ENCODE peak calls at places on chromosomes 6 and 20, in eight cellular contexts. One of them, this sample, is unnamed.

GRCh38 chr6:118893095-118893881 is 664 bp upstream of the ASF1A start:
- DNase-seq in CD8-positive, alpha-beta memory T cell: peak; percentile 78
- DNase-seq in LNCaP clone FGC: no peak
- DNase-seq in sigmoid colon: no peak
- DNase-seq in GM12865: peak; percentile 74
- DNase-seq in CD4-positive, CD25-positive, alpha-beta regulatory T cell: no peak
- DNase-seq in neural progenitor cell: no peak
- DNase-seq in psoas muscle: no peak
- DNase-seq in this sample: no peak

GRCh38 chr6:11918021-11918738 is 93.9 kb upstream of the HIVEP1 start:
- DNase-seq in CD8-positive, alpha-beta memory T cell: no peak
- DNase-seq in LNCaP clone FGC: no peak
- DNase-seq in sigmoid colon: no peak
- DNase-seq in GM12865: no peak
- DNase-seq in CD4-positive, CD25-positive, alpha-beta regulatory T cell: no peak
- DNase-seq in neural progenitor cell: no peak
- DNase-seq in psoas muscle: no peak
- DNase-seq in this sample: peak; percentile 28

GRCh38 chr6:149840345-149841075 is 23.6 kb downstream of the LRP11 start:
- DNase-seq in CD8-positive, alpha-beta memory T cell: peak; percentile 52
- DNase-seq in LNCaP clone FGC: peak; percentile 61
- DNase-seq in sigmoid colon: peak; percentile 81
- DNase-seq in GM12865: peak; percentile 54
- DNase-seq in CD4-positive, CD25-positive, alpha-beta regulatory T cell: no peak
- DNase-seq in neural progenitor cell: peak; percentile 56
- DNase-seq in psoas muscle: peak; percentile 80
- DNase-seq in this sample: no peak

GRCh38 chr6:154441995-154442310 is 68.5 kb downstream of the CNKSR3 start:
- DNase-seq in CD8-positive, alpha-beta memory T cell: no peak
- DNase-seq in LNCaP clone FGC: no peak
- DNase-seq in sigmoid colon: no peak
- DNase-seq in GM12865: no peak
- DNase-seq in CD4-positive, CD25-positive, alpha-beta regulatory T cell: no peak
- DNase-seq in neural progenitor cell: no peak
- DNase-seq in psoas muscle: no peak
- DNase-seq in this sample: no peak

GRCh38 chr20:48656661-48657211 is 171.1 kb downstream of the PREX1 start:
- DNase-seq in CD8-positive, alpha-beta memory T cell: no peak
- DNase-seq in LNCaP clone FGC: no peak
- DNase-seq in sigmoid colon: no peak
- DNase-seq in GM12865: no peak
- DNase-seq in CD4-positive, CD25-positive, alpha-beta regulatory T cell: no peak
- DNase-seq in neural progenitor cell: peak; percentile 75
- DNase-seq in psoas muscle: no peak
- DNase-seq in this sample: no peak

GRCh38 chr20:407953-408842 is at the start of gene RBCK1:
- DNase-seq in CD8-positive, alpha-beta memory T cell: peak; percentile 93
- DNase-seq in LNCaP clone FGC: no peak
- DNase-seq in sigmoid colon: peak; percentile 93
- DNase-seq in GM12865: peak; percentile 93
- DNase-seq in CD4-positive, CD25-positive, alpha-beta regulatory T cell: peak; percentile 92
- DNase-seq in neural progenitor cell: peak; percentile 86
- DNase-seq in psoas muscle: peak; percentile 86
- DNase-seq in this sample: peak; percentile 47

GRCh38 chr20:56403465-56403864 is 8.6 kb upstream of the CASS4 start:
- DNase-seq in CD8-positive, alpha-beta memory T cell: no peak
- DNase-seq in LNCaP clone FGC: no peak
- DNase-seq in sigmoid colon: no peak
- DNase-seq in GM12865: no peak
- DNase-seq in CD4-positive, CD25-positive, alpha-beta regulatory T cell: peak; percentile 47
- DNase-seq in neural progenitor cell: no peak
- DNase-seq in psoas muscle: no peak
- DNase-seq in this sample: no peak

GRCh38 chr20:48910360-48910781 is 11.1 kb upstream of the ARFGEF2 start:
- DNase-seq in CD8-positive, alpha-beta memory T cell: peak; percentile 53
- DNase-seq in LNCaP clone FGC: no peak
- DNase-seq in sigmoid colon: no peak
- DNase-seq in GM12865: peak; percentile 76
- DNase-seq in CD4-positive, CD25-positive, alpha-beta regulatory T cell: peak; percentile 6
- DNase-seq in neural progenitor cell: no peak
- DNase-seq in psoas muscle: no peak
- DNase-seq in this sample: no peak

GRCh38 chr6:20709451-20709850 is 175.2 kb downstream of the CDKAL1 start:
- DNase-seq in CD8-positive, alpha-beta memory T cell: no peak
- DNase-seq in LNCaP clone FGC: no peak
- DNase-seq in sigmoid colon: no peak
- DNase-seq in GM12865: no peak
- DNase-seq in CD4-positive, CD25-positive, alpha-beta regulatory T cell: no peak
- DNase-seq in neural progenitor cell: peak; percentile 13
- DNase-seq in psoas muscle: no peak
- DNase-seq in this sample: no peak

DNA sequence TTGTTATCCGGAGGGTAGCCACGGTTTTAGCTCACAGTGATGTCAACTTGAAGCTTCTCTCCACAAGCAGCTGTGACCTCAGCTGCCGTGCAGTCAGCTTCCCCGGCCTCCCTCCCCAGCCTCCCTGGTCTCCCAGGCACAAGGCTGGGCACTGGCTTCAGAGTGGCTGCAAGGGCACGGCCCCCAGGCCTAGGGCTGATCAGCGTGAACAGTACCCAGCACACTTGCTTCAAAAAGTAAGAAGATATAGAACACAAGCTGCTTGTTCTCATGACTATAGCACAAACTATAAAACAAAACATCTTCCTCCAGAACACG is 199.2 kb upstream of the THBS2 start:
- DNase-seq in CD8-positive, alpha-beta memory T cell: no peak
- DNase-seq in LNCaP clone FGC: no peak
- DNase-seq in sigmoid colon: no peak
- DNase-seq in GM12865: no peak
- DNase-seq in CD4-positive, CD25-positive, alpha-beta regulatory T cell: no peak
- DNase-seq in neural progenitor cell: no peak
- DNase-seq in psoas muscle: no peak
- DNase-seq in this sample: no peak
- H3K4me3 ChIP-seq in CD8-positive, alpha-beta memory T cell: no peak overlapping the region
- H3K4me3 ChIP-seq in LNCaP clone FGC: peak overlapping the region; percentile 55
- H3K4me3 ChIP-seq in sigmoid colon: peak overlapping the region; percentile 39
- H3K4me3 ChIP-seq in GM12865: no peak overlapping the region
- H3K4me3 ChIP-seq in CD4-positive, CD25-positive, alpha-beta regulatory T cell: no peak overlapping the region
- H3K4me3 ChIP-seq in neural progenitor cell: no peak overlapping the region
- H3K4me3 ChIP-seq in psoas muscle: peak overlapping the region; percentile 46
- H3K4me3 ChIP-seq in this sample: no peak overlapping the region

DNA sequence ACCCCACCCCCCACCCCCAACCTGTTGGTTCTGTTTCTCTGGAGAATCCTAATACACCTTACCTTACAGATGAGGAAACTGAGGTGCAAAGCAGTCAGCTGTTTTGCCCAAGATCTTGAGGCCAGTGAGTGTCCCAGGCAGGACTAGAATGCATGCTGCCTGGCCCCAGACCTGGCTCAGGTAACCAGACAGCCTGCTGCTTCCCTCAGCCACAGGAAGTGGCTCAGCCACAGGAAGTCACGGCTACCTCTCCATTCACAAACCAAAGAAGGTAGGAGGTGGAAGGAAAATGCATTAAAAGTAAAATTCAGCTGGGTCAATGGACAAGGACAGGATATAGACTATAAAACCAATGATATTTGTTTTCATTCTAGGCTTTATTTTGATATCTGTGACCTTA is 517.6 kb downstream of the CD83 start:
- DNase-seq in CD8-positive, alpha-beta memory T cell: peak; percentile 67
- DNase-seq in LNCaP clone FGC: no peak
- DNase-seq in sigmoid colon: no peak
- DNase-seq in GM12865: peak; percentile 41
- DNase-seq in CD4-positive, CD25-positive, alpha-beta regulatory T cell: peak; percentile 26
- DNase-seq in neural progenitor cell: no peak
- DNase-seq in psoas muscle: no peak
- DNase-seq in this sample: no peak
- H3K4me3 ChIP-seq in CD8-positive, alpha-beta memory T cell: peak overlapping the region; percentile 16
- H3K4me3 ChIP-seq in LNCaP clone FGC: no peak overlapping the region
- H3K4me3 ChIP-seq in sigmoid colon: no peak overlapping the region
- H3K4me3 ChIP-seq in GM12865: no peak overlapping the region
- H3K4me3 ChIP-seq in CD4-positive, CD25-positive, alpha-beta regulatory T cell: peak overlapping the region; percentile 52
- H3K4me3 ChIP-seq in neural progenitor cell: no peak overlapping the region
- H3K4me3 ChIP-seq in psoas muscle: no peak overlapping the region
- H3K4me3 ChIP-seq in this sample: no peak overlapping the region

GRCh38 chr20:29876911-29877285 is 1380.6 kb upstream of the DEFB115 start:
- DNase-seq in CD8-positive, alpha-beta memory T cell: no peak
- DNase-seq in LNCaP clone FGC: no peak
- DNase-seq in sigmoid colon: no peak
- DNase-seq in GM12865: no peak
- DNase-seq in CD4-positive, CD25-positive, alpha-beta regulatory T cell: no peak
- DNase-seq in neural progenitor cell: no peak
- DNase-seq in psoas muscle: no peak
- DNase-seq in this sample: no peak

GRCh38 chr20:29878777-29879442 is 1378.6 kb upstream of the DEFB115 start:
- DNase-seq in CD8-positive, alpha-beta memory T cell: peak; percentile 69
- DNase-seq in LNCaP clone FGC: no peak
- DNase-seq in sigmoid colon: peak; percentile 67
- DNase-seq in GM12865: peak; percentile 16
- DNase-seq in CD4-positive, CD25-positive, alpha-beta regulatory T cell: no peak
- DNase-seq in neural progenitor cell: no peak
- DNase-seq in psoas muscle: no peak
- DNase-seq in this sample: no peak

GRCh38 chr20:29874476-29875202 is 1382.8 kb upstream of the DEFB115 start:
- DNase-seq in CD8-positive, alpha-beta memory T cell: no peak
- DNase-seq in LNCaP clone FGC: no peak
- DNase-seq in sigmoid colon: peak; percentile 63
- DNase-seq in GM12865: no peak
- DNase-seq in CD4-positive, CD25-positive, alpha-beta regulatory T cell: no peak
- DNase-seq in neural progenitor cell: no peak
- DNase-seq in psoas muscle: no peak
- DNase-seq in this sample: no peak

GRCh38 chr20:29878281-29878741 is 1379.2 kb upstream of the DEFB115 start:
- DNase-seq in CD8-positive, alpha-beta memory T cell: peak; percentile 52
- DNase-seq in LNCaP clone FGC: peak; percentile 65
- DNase-seq in sigmoid colon: peak; percentile 73
- DNase-seq in GM12865: peak; percentile 11
- DNase-seq in CD4-positive, CD25-positive, alpha-beta regulatory T cell: no peak
- DNase-seq in neural progenitor cell: peak; percentile 24
- DNase-seq in psoas muscle: no peak
- DNase-seq in this sample: no peak

DNA sequence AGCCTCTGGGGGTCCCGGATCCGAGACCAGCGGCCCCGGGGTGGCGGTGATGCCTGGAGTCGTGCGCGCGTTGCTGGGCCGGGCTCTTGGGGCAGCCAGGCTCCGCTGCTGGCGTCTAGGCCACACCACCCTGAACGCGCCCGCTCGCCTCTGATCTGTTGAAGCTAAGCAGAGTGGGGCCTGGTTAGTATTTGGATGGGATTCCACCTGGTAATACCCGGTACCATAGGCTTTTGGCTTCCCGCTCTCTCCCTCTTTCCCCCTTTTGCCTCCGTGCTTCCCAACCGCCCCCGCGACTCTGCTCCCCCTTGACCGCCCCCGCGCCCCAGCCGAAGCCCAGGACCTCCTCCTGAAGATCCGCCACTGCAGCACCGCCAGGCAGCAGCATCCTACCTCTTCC is 1383.5 kb upstream of the DEFB115 start:
- DNase-seq in CD8-positive, alpha-beta memory T cell: peak; percentile 61
- DNase-seq in LNCaP clone FGC: no peak
- DNase-seq in sigmoid colon: peak; percentile 81
- DNase-seq in GM12865: peak; percentile 76
- DNase-seq in CD4-positive, CD25-positive, alpha-beta regulatory T cell: no peak
- DNase-seq in neural progenitor cell: peak; percentile 82
- DNase-seq in psoas muscle: peak; percentile 32
- DNase-seq in this sample: peak; percentile 4
- H3K4me3 ChIP-seq in CD8-positive, alpha-beta memory T cell: no peak overlapping the region
- H3K4me3 ChIP-seq in LNCaP clone FGC: no peak overlapping the region
- H3K4me3 ChIP-seq in sigmoid colon: no peak overlapping the region
- H3K4me3 ChIP-seq in GM12865: peak overlapping the region; percentile 48
- H3K4me3 ChIP-seq in CD4-positive, CD25-positive, alpha-beta regulatory T cell: no peak overlapping the region
- H3K4me3 ChIP-seq in neural progenitor cell: no peak overlapping the region
- H3K4me3 ChIP-seq in psoas muscle: no peak overlapping the region
- H3K4me3 ChIP-seq in this sample: peak overlapping the region; percentile 38

GRCh38 chr6:116431964-116432595 is 29.1 kb upstream of the CALHM6 start:
- DNase-seq in CD8-positive, alpha-beta memory T cell: no peak
- DNase-seq in LNCaP clone FGC: no peak
- DNase-seq in sigmoid colon: no peak
- DNase-seq in GM12865: no peak
- DNase-seq in CD4-positive, CD25-positive, alpha-beta regulatory T cell: no peak
- DNase-seq in neural progenitor cell: no peak
- DNase-seq in psoas muscle: no peak
- DNase-seq in this sample: no peak
- H3K4me3 ChIP-seq in CD8-positive, alpha-beta memory T cell: no peak overlapping the region
- H3K4me3 ChIP-seq in LNCaP clone FGC: no peak overlapping the region
- H3K4me3 ChIP-seq in sigmoid colon: no peak overlapping the region
- H3K4me3 ChIP-seq in GM12865: no peak overlapping the region
- H3K4me3 ChIP-seq in CD4-positive, CD25-positive, alpha-beta regulatory T cell: no peak overlapping the region
- H3K4me3 ChIP-seq in neural progenitor cell: no peak overlapping the region
- H3K4me3 ChIP-seq in psoas muscle: no peak overlapping the region
- H3K4me3 ChIP-seq in this sample: no peak overlapping the region